ENCODE peak calls at places on chromosomes 7 and 10, in four cellular contexts. T, R, D and L are unnamed samples.

GRCh38 chr7:90761584-90761983 is 165.5 kb downstream of the CDK14 start:
- DNase-seq in R (no peak), D (no peak), T (no peak), L (no peak)

GRCh38 chr7:29987821-29988317 is 1.7 kb downstream of the SCRN1 start:
- DNase-seq in D (no peak), T (peak), R (no peak), L (peak)

GRCh38 chr10:16950686-16951681 is 133.8 kb upstream of the RSU1 start:
- DNase-seq in R (no peak), D (no peak), T (peak), L (no peak)

GRCh38 chr7:520503-521161 is 986 bp upstream of the PDGFA start:
- DNase-seq in D (no peak), T (no peak), R (peak), L (no peak)

GRCh38 chr7:28207486-28208158 is 27.0 kb upstream of the JAZF1 start:
- DNase-seq in D (peak), T (no peak), R (no peak), L (no peak)

GRCh38 chr7:83130623-83131545 is 31.8 kb downstream of the PCLO start:
- DNase-seq in D (no peak), T (no peak), R (no peak), L (no peak)

GRCh38 chr7:116595063-116595462 is 70.2 kb downstream of the CAV1 start:
- DNase-seq in R (no peak), T (no peak), D (no peak), L (no peak)

GRCh38 chr10:102040721-102041120 is 15.3 kb downstream of the ARMH3 start:
- DNase-seq in D (no peak), T (no peak), R (no peak), L (no peak)

GRCh38 chr10:125048101-125048864 is 106.4 kb downstream of the ZRANB1 start:
- DNase-seq in D (no peak), R (peak), T (peak), L (peak)

GRCh38 chr7:53246974-53247373 is 211.5 kb downstream of the POM121L12 start:
- DNase-seq in D (no peak), R (no peak), T (no peak), L (no peak)
- TF ChIP-seq TCF12 in D (no peak), R (no peak), T (no peak), L (no peak)

GRCh38 chr7:3106353-3106752 is 62.7 kb upstream of the CARD11 start:
- DNase-seq in D (no peak), R (no peak), T (no peak), L (no peak)
- TF ChIP-seq TCF12 in D (no peak), R (no peak), T (no peak), L (no peak)

GRCh38 chr7:112502700-112503099 is 21.9 kb downstream of the LSMEM1 start:
- DNase-seq in D (no peak), T (no peak), R (no peak), L (no peak)
- TF ChIP-seq TCF12 in D (no peak), T (peak), R (no peak), L (no peak)

GRCh38 chr10:29395409-29395808 is 106.5 kb downstream of the LYZL1 start:
- DNase-seq in T (no peak), R (no peak), D (no peak), L (no peak)

GRCh38 chr10:29394321-29394932 is 105.6 kb downstream of the LYZL1 start:
- DNase-seq in D (no peak), R (no peak), T (no peak), L (no peak)

GRCh38 chr10:29389935-29390334 is 101.1 kb downstream of the LYZL1 start:
- DNase-seq in T (no peak), D (no peak), R (no peak), L (peak)

GRCh38 chr10:29389493-29389892 is 100.6 kb downstream of the LYZL1 start:
- DNase-seq in T (no peak), D (no peak), R (no peak), L (no peak)

DNA sequence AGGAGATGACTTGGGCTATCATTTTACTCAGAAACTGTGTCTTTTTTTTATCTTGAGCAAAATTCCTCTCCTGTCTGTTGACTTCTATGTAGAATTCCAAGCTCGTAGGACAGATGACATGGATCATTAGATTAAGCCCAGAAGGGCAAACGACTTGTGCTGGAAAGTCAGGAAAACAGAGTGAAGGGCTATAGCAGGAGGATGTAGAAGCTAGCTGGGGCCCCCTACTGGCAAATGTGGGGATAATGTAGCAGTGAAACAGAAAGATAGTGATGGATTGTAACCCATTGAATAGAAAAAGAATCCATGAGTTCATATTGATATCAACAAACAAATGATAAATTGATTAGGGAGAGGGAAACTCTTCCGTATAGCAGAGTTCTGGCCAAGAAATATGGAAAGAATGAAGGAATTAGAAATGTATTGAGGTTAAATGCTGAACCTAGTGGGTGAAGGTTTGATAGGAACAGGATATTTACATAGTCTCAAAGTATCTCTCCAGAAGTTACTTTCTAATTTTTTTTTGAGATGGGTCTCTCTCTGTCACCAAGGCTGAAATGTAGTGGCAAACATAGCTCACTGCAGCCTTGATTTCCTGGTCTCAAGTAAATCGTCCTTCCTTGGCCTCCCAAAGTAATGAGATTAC is 103.6 kb downstream of the LYZL1 start:
- DNase-seq in D (no peak), T (peak), R (peak), L (peak)
- TF ChIP-seq TCF12 in D (no peak), T (no peak), R (no peak), L (no peak)

GRCh38 chr7:144525956-144526355 is 122.5 kb upstream of the NOBOX start:
- DNase-seq in D (no peak), R (no peak), T (no peak), L (no peak)

GRCh38 chr7:144531181-144531580 is 127.7 kb upstream of the NOBOX start:
- DNase-seq in T (no peak), D (no peak), R (no peak), L (no peak)

GRCh38 chr7:144534196-144534595 is 130.7 kb upstream of the NOBOX start:
- DNase-seq in D (no peak), T (no peak), R (no peak), L (peak)

GRCh38 chr7:144526912-144527610 is 123.6 kb upstream of the NOBOX start:
- DNase-seq in D (no peak), T (no peak), R (no peak), L (no peak)

GRCh38 chr7:144529269-144529926 is 125.9 kb upstream of the NOBOX start:
- DNase-seq in R (no peak), D (peak), T (no peak), L (no peak)
- TF ChIP-seq TCF12 in R (no peak), D (no peak), T (no peak), L (no peak)

GRCh38 chr10:12921163-12921562 is 80.3 kb downstream of the CCDC3 start:
- DNase-seq in R (no peak), T (no peak), D (no peak), L (no peak)

GRCh38 chr10:12922117-12922900 is 79.2 kb downstream of the CCDC3 start:
- DNase-seq in R (no peak), T (no peak), D (no peak), L (no peak)

GRCh38 chr10:12916587-12916986 is 84.9 kb downstream of the CCDC3 start:
- DNase-seq in R (no peak), T (no peak), D (no peak), L (no peak)

GRCh38 chr10:12915637-12916168 is 85.8 kb downstream of the CCDC3 start:
- DNase-seq in R (no peak), D (no peak), T (no peak), L (no peak)

GRCh38 chr10:12919574-12919973 is 81.9 kb downstream of the CCDC3 start:
- DNase-seq in T (no peak), R (no peak), D (no peak), L (no peak)
- TF ChIP-seq TCF12 in T (no peak), R (no peak), D (no peak), L (no peak)

GRCh38 chr7:101590663-101591435 is 38.2 kb downstream of the MYL10 start:
- DNase-seq in R (peak), T (no peak), D (no peak), L (no peak)

GRCh38 chr7:101589052-101589451 is 40.0 kb downstream of the MYL10 start:
- DNase-seq in D (no peak), R (peak), T (no peak), L (no peak)

GRCh38 chr7:101589976-101590662 is 39.0 kb downstream of the MYL10 start:
- DNase-seq in T (peak), D (no peak), R (peak), L (no peak)

GRCh38 chr7:101593556-101593955 is 35.5 kb downstream of the MYL10 start:
- DNase-seq in T (no peak), D (no peak), R (no peak), L (no peak)

GRCh38 chr7:101591504-101591903 is 37.6 kb downstream of the MYL10 start:
- DNase-seq in D (no peak), R (no peak), T (no peak), L (no peak)
- TF ChIP-seq TCF12 in D (no peak), R (no peak), T (no peak), L (no peak)

GRCh38 chr7:78905449-78905848 is 548.0 kb downstream of the MAGI2 start:
- DNase-seq in D (no peak), R (no peak), T (no peak), L (no peak)
- TF ChIP-seq TCF12 in D (no peak), R (no peak), T (no peak), L (no peak)

GRCh38 chr7:47611045-47611511 is 29.2 kb upstream of the TNS3 start:
- DNase-seq in T (no peak), D (no peak), R (no peak), L (peak)

GRCh38 chr7:47614450-47614849 is 32.5 kb upstream of the TNS3 start:
- DNase-seq in T (no peak), R (no peak), D (no peak), L (no peak)

GRCh38 chr7:47609803-47610452 is 28.0 kb upstream of the TNS3 start:
- DNase-seq in D (no peak), T (no peak), R (no peak), L (no peak)

GRCh38 chr7:47606176-47606575 is 24.3 kb upstream of the TNS3 start:
- DNase-seq in T (no peak), D (no peak), R (no peak), L (no peak)

DNA sequence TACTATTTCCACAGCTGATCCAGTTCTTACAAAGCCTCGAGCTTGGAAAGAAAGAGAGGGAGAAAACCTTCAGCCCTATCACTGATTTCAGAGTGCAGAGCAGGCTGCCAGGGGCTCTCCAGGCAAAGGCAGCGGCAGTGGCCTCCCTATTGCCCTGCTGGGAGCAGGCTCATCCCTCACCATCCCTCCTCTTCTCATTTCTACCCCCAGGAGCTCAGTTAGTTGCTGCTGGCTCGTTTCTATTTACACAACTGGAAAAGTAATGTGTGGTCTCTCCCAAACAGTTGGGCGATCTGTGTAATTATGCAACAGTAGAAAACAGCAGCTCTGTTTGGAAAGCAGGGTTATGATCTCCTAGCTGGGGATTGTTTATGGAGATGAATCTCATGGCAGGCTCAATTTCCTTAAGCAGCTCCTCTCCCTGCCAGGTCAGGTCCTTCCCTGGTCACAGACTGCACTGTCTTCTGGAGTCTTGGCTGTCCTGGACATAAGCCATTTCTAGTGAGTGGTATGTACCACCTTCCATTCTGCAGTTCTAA is 28.7 kb upstream of the TNS3 start:
- DNase-seq in R (no peak), D (no peak), T (no peak), L (peak)
- TF ChIP-seq TCF12 in R (no peak), D (no peak), T (no peak), L (no peak)

DNA sequence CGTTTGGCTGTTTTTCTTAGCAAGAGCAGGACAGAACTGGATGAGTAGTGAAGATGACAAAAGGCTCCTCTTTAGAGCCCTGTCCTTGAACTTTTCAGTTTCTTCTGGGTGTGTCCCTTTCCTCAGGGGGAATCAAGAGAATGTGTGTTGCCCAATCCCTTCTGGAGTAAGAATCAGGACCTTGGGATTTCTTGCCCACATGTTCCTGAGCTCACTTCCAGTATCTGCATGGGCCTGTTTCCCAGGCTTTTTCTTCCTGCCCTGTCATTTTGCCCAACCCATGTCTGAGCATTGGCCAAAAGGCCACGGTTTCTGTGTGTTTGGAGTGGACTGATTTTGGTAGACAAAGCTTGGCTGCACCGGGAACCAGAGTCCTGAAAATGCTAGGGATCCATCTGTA is 195.8 kb upstream of the CSTF2T start:
- DNase-seq in T (no peak), R (no peak), D (no peak), L (no peak)
- TF ChIP-seq TCF12 in T (no peak), R (no peak), D (no peak), L (no peak)